ENCODE peak calls at places on chromosomes 4 and X, in four cellular contexts. Z is ELR; N is activated CD4-positive, alpha-beta T cell treated with anti-CD3 and anti-CD28 coated beads, Interleukin-2, amount 50 U/mL, for 1 hour; F is hypothalamus. C is an unnamed sample.

GRCh38 chr4:154854362-154854761 is 73.3 kb downstream of the RBM46 start:
- DNase-seq in Z (peak), N (no peak), F (no peak), C (no peak)

GRCh38 chrX:13837290-13837745 is 20.4 kb upstream of the GPM6B start:
- DNase-seq in Z (no peak), N (no peak), F (no peak), C (no peak)

GRCh38 chr4:67152976-67153375 is 392.3 kb downstream of the CENPC start:
- DNase-seq in Z (no peak), N (no peak), F (no peak), C (no peak)

GRCh38 chr4:26860922-26861433 is 337 bp downstream of the STIM2 start:
- DNase-seq in Z (peak), N (peak), F (no peak), C (no peak)

GRCh38 chr4:173436149-173436579 is 37.2 kb upstream of the SCRG1 start:
- DNase-seq in Z (peak), N (no peak), F (no peak), C (no peak)

GRCh38 chrX:53089224-53089842 is 4.6 kb upstream of the KANTR start:
- DNase-seq in Z (peak), N (no peak), F (no peak), C (peak)

GRCh38 chr4:20474119-20474518 is 222.4 kb downstream of the SLIT2 start:
- DNase-seq in Z (peak), N (no peak), F (no peak), C (no peak)

GRCh38 chr4:99403380-99404194 is 31.6 kb downstream of the ADH7 start:
- DNase-seq in Z (no peak), N (no peak), F (no peak), C (no peak)

GRCh38 chr4:93396274-93396673 is 432.3 kb upstream of the ATOH1 start:
- DNase-seq in Z (peak), N (no peak), F (no peak), C (no peak)

GRCh38 chrX:55754861-55755294 is 37.3 kb downstream of the RRAGB start:
- DNase-seq in Z (no peak), N (no peak), F (no peak), C (no peak)

GRCh38 chr4:105923507-105924238 is 28.4 kb downstream of the NPNT start:
- DNase-seq in Z (peak), N (no peak), F (no peak), C (no peak)

GRCh38 chrX:19332983-19333382 is 10.7 kb upstream of the PDHA1 start:
- DNase-seq in Z (no peak), N (no peak), F (no peak), C (no peak)

GRCh38 chr4:73415807-73416238 is 11.7 kb downstream of the ALB start:
- DNase-seq in Z (no peak), N (no peak), F (no peak), C (no peak)

C was measured in CD8-positive, alpha-beta memory T cell.